ENCODE peak calls at places on chromosomes 7 and 10, in eight cellular contexts. O is DMS153; W is DND-41; J is activated CD4-positive, alpha-beta T cell treated with anti-CD3 and anti-CD28 coated beads, Interleukin-2, amount 10 ng/mL, durations not matched to agents 7 days and 5 days; I is activated CD8-positive, alpha-beta memory T cell treated with anti-CD3 and anti-CD28 coated beads for 24 hours; H is kidney; R is AG10803; K is stimulated activated CD4-positive, alpha-beta T cell treated with anti-CD3 and anti-CD28 coated beads, Interleukin-1b, Interleukin-23, amount 100 ng/mL, for 24 hours. L is an unnamed sample.

GRCh38 chr7:118517275-118517674 is 292.8 kb downstream of the ANKRD7 start:
- DNase-seq in O (no peak), W (no peak), J (no peak), I (no peak), H (no peak), R (no peak), K (no peak), L (no peak)

GRCh38 chr7:117916309-117916708 is 43.1 kb upstream of the CTTNBP2 start:
- DNase-seq in O (no peak), W (no peak), J (no peak), I (no peak), H (no peak), R (no peak), K (no peak), L (no peak)

GRCh38 chr7:152551304-152552036 is 115.7 kb upstream of the KMT2C start:
- DNase-seq in O (no peak), W (no peak), J (no peak), I (no peak), H (no peak), R (no peak), K (no peak), L (no peak)

GRCh38 chr7:87001214-87001613 is 58.2 kb downstream of the ELAPOR2 start:
- DNase-seq in O (no peak), W (no peak), J (no peak), I (no peak), H (no peak), R (peak; percentile 64), K (no peak), L (peak; percentile 63)

GRCh38 chr7:36686499-36686898 is 37.8 kb downstream of the AOAH start:
- DNase-seq in O (no peak), W (peak; percentile 22), J (no peak), I (peak; percentile 86), H (no peak), R (no peak), K (peak; percentile 34), L (no peak)

GRCh38 chr7:155257482-155258232 is 40.0 kb upstream of the INSIG1 start:
- DNase-seq in O (no peak), W (no peak), J (no peak), I (no peak), H (peak; percentile 92), R (peak; percentile 94), K (no peak), L (peak; percentile 89)

GRCh38 chr10:34918896-34919295 is 103.8 kb upstream of the PARD3 start:
- DNase-seq in O (no peak), W (no peak), J (no peak), I (no peak), H (no peak), R (no peak), K (no peak), L (no peak)

GRCh38 chr7:50335795-50336754 is 31.6 kb downstream of the IKZF1 start:
- DNase-seq in O (peak; percentile 9), W (peak; percentile 92), J (peak; percentile 81), I (peak; percentile 92), H (peak; percentile 83), R (no peak), K (peak; percentile 80), L (no peak)

GRCh38 chr7:151366141-151366871 is 24.7 kb downstream of the NUB1 start:
- DNase-seq in O (no peak), W (no peak), J (no peak), I (no peak), H (no peak), R (peak; percentile 13), K (no peak), L (no peak)

GRCh38 chr7:131040467-131040932 is 287.2 kb upstream of the MKLN1 start:
- DNase-seq in O (no peak), W (peak; percentile 67), J (peak; percentile 72), I (peak; percentile 59), H (no peak), R (peak; percentile 75), K (no peak), L (peak; percentile 78)

GRCh38 chr7:92997144-92997543 is 120.6 kb downstream of the SAMD9 start:
- DNase-seq in O (no peak), W (no peak), J (no peak), I (no peak), H (no peak), R (no peak), K (no peak), L (no peak)

GRCh38 chr7:41656357-41656756 is 46.5 kb downstream of the INHBA start:
- DNase-seq in O (no peak), W (no peak), J (no peak), I (no peak), H (no peak), R (peak; percentile 77), K (no peak), L (peak; percentile 54)

GRCh38 chr10:14667748-14668147 is 106.9 kb downstream of the FAM107B start:
- DNase-seq in O (no peak), W (no peak), J (no peak), I (no peak), H (no peak), R (no peak), K (no peak), L (no peak)

GRCh38 chr10:129719415-129719739 is 244.7 kb downstream of the EBF3 start:
- DNase-seq in O (no peak), W (no peak), J (no peak), I (peak; percentile 21), H (no peak), R (no peak), K (no peak), L (no peak)

GRCh38 chr7:29935111-29935510 is 54.5 kb downstream of the SCRN1 start:
- DNase-seq in O (no peak), W (no peak), J (no peak), I (no peak), H (no peak), R (no peak), K (no peak), L (peak; percentile 22)

GRCh38 chr10:29535012-29535777 is 99.6 kb downstream of the SVIL start:
- DNase-seq in O (no peak), W (no peak), J (no peak), I (no peak), H (peak; percentile 91), R (peak; percentile 83), K (no peak), L (peak; percentile 90)

GRCh38 chr7:132422502-132423101 is 153.7 kb downstream of the PLXNA4 start:
- DNase-seq in O (no peak), W (no peak), J (no peak), I (no peak), H (no peak), R (peak; percentile 62), K (no peak), L (peak; percentile 55)

GRCh38 chr10:107889101-107889500 is 724.6 kb upstream of the SORCS1 start:
- DNase-seq in O (no peak), W (no peak), J (no peak), I (no peak), H (no peak), R (no peak), K (no peak), L (no peak)

GRCh38 chr7:139482662-139483466 is 609 bp downstream of the KLRG2 start:
- DNase-seq in O (no peak), W (no peak), J (peak; percentile 12), I (peak; percentile 56), H (peak; percentile 73), R (no peak), K (no peak), L (peak; percentile 57)

GRCh38 chr10:91409069-91409868 is 875 bp upstream of the HECTD2 start:
- DNase-seq in O (peak; percentile 78), W (peak; percentile 71), J (peak; percentile 37), I (no peak), H (peak; percentile 93), R (peak; percentile 91), K (peak; percentile 20), L (peak; percentile 90)

GRCh38 chr10:63344269-63344668 is 121.5 kb downstream of the JMJD1C start:
- DNase-seq in O (no peak), W (no peak), J (no peak), I (no peak), H (no peak), R (no peak), K (no peak), L (no peak)

GRCh38 chr7:149837620-149838223 is 453 bp upstream of the ZNF862 start:
- DNase-seq in O (no peak), W (no peak), J (no peak), I (no peak), H (no peak), R (no peak), K (no peak), L (no peak)

GRCh38 chr7:130226333-130226732 is 18.7 kb downstream of the SSMEM1 start:
- DNase-seq in O (no peak), W (no peak), J (no peak), I (no peak), H (no peak), R (no peak), K (no peak), L (no peak)

GRCh38 chr7:26237035-26237807 is 35.7 kb downstream of the CBX3 start:
- DNase-seq in O (no peak), W (no peak), J (no peak), I (no peak), H (no peak), R (no peak), K (no peak), L (peak; percentile 11)

GRCh38 chr7:105802611-105803520 is 73.5 kb downstream of the ATXN7L1 start:
- DNase-seq in O (no peak), W (no peak), J (no peak), I (no peak), H (no peak), R (no peak), K (no peak), L (no peak)

GRCh38 chr10:104273291-104273690 is 4.3 kb downstream of the GSTO2 start:
- DNase-seq in O (no peak), W (no peak), J (no peak), I (no peak), H (no peak), R (peak; percentile 54), K (no peak), L (peak; percentile 73)

GRCh38 chr7:150514748-150515222 is at the start of gene GIMAP7:
- DNase-seq in O (no peak), W (peak; percentile 77), J (peak; percentile 86), I (peak; percentile 87), H (no peak), R (no peak), K (no peak), L (no peak)

GRCh38 chr7:102856036-102856435 is 56.8 kb upstream of the LRRC17 start:
- DNase-seq in O (no peak), W (no peak), J (no peak), I (no peak), H (no peak), R (peak; percentile 75), K (no peak), L (no peak)

GRCh38 chr7:78497730-78498129 is 699.2 kb downstream of the PHTF2 start:
- DNase-seq in O (no peak), W (no peak), J (no peak), I (no peak), H (no peak), R (no peak), K (no peak), L (no peak)

GRCh38 chr10:93630609-93631320 is 18.4 kb downstream of the PDE6C start:
- DNase-seq in O (no peak), W (no peak), J (no peak), I (no peak), H (no peak), R (no peak), K (no peak), L (no peak)

GRCh38 chr7:128129224-128129864 is 98.1 kb upstream of the LRRC4 start:
- DNase-seq in O (no peak), W (no peak), J (no peak), I (no peak), H (no peak), R (no peak), K (no peak), L (no peak)

GRCh38 chr7:156073366-156074052 is 261.2 kb upstream of the SHH start:
- DNase-seq in O (no peak), W (no peak), J (no peak), I (no peak), H (no peak), R (no peak), K (no peak), L (no peak)

GRCh38 chr7:49980414-49980813 is 112.6 kb downstream of the ZPBP start:
- DNase-seq in O (peak; percentile 18), W (no peak), J (peak; percentile 24), I (no peak), H (no peak), R (no peak), K (peak; percentile 1), L (no peak)

GRCh38 chr10:125982256-125982948 is 86.0 kb downstream of the FANK1 start:
- DNase-seq in O (peak; percentile 85), W (peak; percentile 14), J (peak; percentile 27), I (no peak), H (no peak), R (peak; percentile 69), K (no peak), L (peak; percentile 79)